ENCODE peak calls at places on chromosome 7, in nine cellular contexts. L is PC-9; B is esophagus muscularis mucosa; Z is DND-41; V is CD4-positive, alpha-beta T cell; X is endothelial cell of umbilical vein; C is naive thymus-derived CD4-positive, alpha-beta T cell; D is left ventricle myocardium inferior; O is K562. M is an unnamed sample. For H3K9me3, the result is how much of the 10 kb centered on the place peaks cover.

GRCh38 chr7:76202666-76203030 is 952 bp downstream of the SRRM3 start:
- DNase-seq in L (no peak), B (no peak), Z (no peak), V (no peak), X (no peak), C (no peak), D (no peak), O (no peak), M (no peak)

GRCh38 chr7:108637049-108637621 is 67.5 kb downstream of the DNAJB9 start:
- DNase-seq in L (no peak), B (no peak), Z (no peak), V (no peak), X (no peak), C (no peak), D (no peak), O (no peak), M (no peak)

GRCh38 chr7:107691713-107692112 is 31.1 kb downstream of the SLC26A4 start:
- DNase-seq in L (no peak), B (peak), Z (no peak), V (no peak), X (peak), C (no peak), D (peak), O (no peak), M (no peak)

GRCh38 chr7:30751696-30752273 is at the start of gene INMT:
- DNase-seq in L (no peak), B (no peak), Z (no peak), V (no peak), X (no peak), C (no peak), D (peak), O (no peak), M (no peak)

GRCh38 chr7:105163718-105164117 is 149.7 kb downstream of the KMT2E start:
- DNase-seq in L (no peak), B (no peak), Z (no peak), V (no peak), X (no peak), C (no peak), D (no peak), O (no peak), M (no peak)

GRCh38 chr7:47574473-47575328 is 7.2 kb downstream of the TNS3 start:
- DNase-seq in L (no peak), B (no peak), Z (no peak), V (no peak), X (no peak), C (no peak), D (no peak), O (no peak), M (no peak)

GRCh38 chr7:148481965-148482626 is 108.5 kb upstream of the C7orf33 start:
- DNase-seq in L (no peak), B (no peak), Z (no peak), V (no peak), X (no peak), C (no peak), D (no peak), O (no peak), M (no peak)

GRCh38 chr7:96414931-96415292 is 93.0 kb upstream of the SLC25A13 start:
- DNase-seq in L (peak), B (no peak), Z (peak), V (no peak), X (peak), C (peak), D (no peak), O (peak), M (no peak)

GRCh38 chr7:90298145-90299038 is 22.7 kb downstream of the FAM237B start:
- DNase-seq in L (peak), B (no peak), Z (no peak), V (no peak), X (peak), C (no peak), D (no peak), O (peak), M (no peak)

GRCh38 chr7:123929107-123929506 is 4.1 kb downstream of the SPAM1 start:
- DNase-seq in L (peak), B (no peak), Z (no peak), V (no peak), X (no peak), C (no peak), D (no peak), O (no peak), M (no peak)

GRCh38 chr7:69739182-69739581 is 140.9 kb downstream of the AUTS2 start:
- DNase-seq in L (no peak), B (no peak), Z (peak), V (no peak), X (no peak), C (no peak), D (no peak), O (no peak), M (no peak)

GRCh38 chr7:155862516-155863257 is 50.4 kb upstream of the SHH start:
- DNase-seq in L (no peak), B (peak), Z (no peak), V (no peak), X (no peak), C (no peak), D (no peak), O (peak), M (no peak)

GRCh38 chr7:12637819-12638592 is 49.4 kb upstream of the ARL4A start:
- DNase-seq in L (no peak), B (no peak), Z (no peak), V (no peak), X (no peak), C (no peak), D (no peak), O (peak), M (no peak)

GRCh38 chr7:87876759-87877234 is 504 bp downstream of the DBF4 start:
- DNase-seq in L (peak), B (peak), Z (peak), V (peak), X (peak), C (peak), D (peak), O (peak), M (peak)

GRCh38 chr7:148856891-148857290 is 27.2 kb downstream of the EZH2 start:
- DNase-seq in L (no peak), B (no peak), Z (no peak), V (no peak), X (no peak), C (no peak), D (no peak), O (no peak), M (no peak)

GRCh38 chr7:94660006-94660405 is 4.1 kb upstream of the SGCE start:
- DNase-seq in L (no peak), B (no peak), Z (no peak), V (no peak), X (peak), C (no peak), D (no peak), O (no peak), M (no peak)

GRCh38 chr7:156998988-156999610 is 11.4 kb downstream of the MNX1 start:
- DNase-seq in L (no peak), B (no peak), Z (no peak), V (no peak), X (no peak), C (no peak), D (no peak), O (peak), M (no peak)

GRCh38 chr7:43572516-43573049 is 10.3 kb upstream of the STK17A start:
- DNase-seq in L (peak), B (peak), Z (peak), V (no peak), X (peak), C (no peak), D (no peak), O (peak), M (no peak)

GRCh38 chr7:134694299-134694698 is 47.6 kb downstream of the BPGM start:
- DNase-seq in L (no peak), B (no peak), Z (no peak), V (no peak), X (no peak), C (no peak), D (no peak), O (peak), M (no peak)

GRCh38 chr7:73521636-73522080 is 435 bp downstream of the BAZ1B start:
- DNase-seq in L (peak), B (peak), Z (no peak), V (no peak), X (no peak), C (no peak), D (peak), O (peak), M (peak)

GRCh38 chr7:57868771-57869483 is 418.9 kb downstream of the ZNF716 start:
- DNase-seq in L (no peak), B (no peak), Z (no peak), V (no peak), X (no peak), C (no peak), D (no peak), O (no peak), M (no peak)

GRCh38 chr7:19020711-19021110 is 96.7 kb downstream of the TWIST1 start:
- DNase-seq in L (no peak), B (no peak), Z (no peak), V (no peak), X (no peak), C (no peak), D (no peak), O (no peak), M (no peak)

GRCh38 chr7:45987521-45988290 is 66.6 kb upstream of the IGFBP3 start:
- DNase-seq in L (no peak), B (peak), Z (no peak), V (no peak), X (no peak), C (no peak), D (no peak), O (no peak), M (no peak)

GRCh38 chr7:24227603-24228359 is 56.2 kb upstream of the NPY start:
- DNase-seq in L (no peak), B (peak), Z (peak), V (peak), X (no peak), C (peak), D (no peak), O (no peak), M (peak)

GRCh38 chr7:19715499-19715898 is 6.7 kb upstream of the POLR1F start:
- DNase-seq in L (no peak), B (no peak), Z (no peak), V (no peak), X (no peak), C (no peak), D (no peak), O (no peak), M (no peak)

GRCh38 chr7:149558149-149558861 is 60.7 kb upstream of the ZNF746 start:
- DNase-seq in L (peak), B (no peak), Z (no peak), V (no peak), X (no peak), C (no peak), D (no peak), O (no peak), M (no peak)

GRCh38 chr7:45873355-45873754 is 473 bp upstream of the CCDC201 start:
- DNase-seq in L (no peak), B (no peak), Z (no peak), V (no peak), X (no peak), C (no peak), D (no peak), O (no peak), M (no peak)

GRCh38 chr7:96177353-96177752 is 144.5 kb downstream of the SLC25A13 start:
- DNase-seq in L (no peak), B (no peak), Z (no peak), V (no peak), X (no peak), C (no peak), D (no peak), O (no peak), M (no peak)

GRCh38 chr7:121406866-121407439 is 10.8 kb upstream of the FAM3C start:
- DNase-seq in L (no peak), B (no peak), Z (no peak), V (no peak), X (no peak), C (no peak), D (no peak), O (no peak), M (no peak)

GRCh38 chr7:42549866-42550485 is 313.0 kb upstream of the GLI3 start:
- DNase-seq in L (no peak), B (no peak), Z (no peak), V (no peak), X (no peak), C (no peak), D (no peak), O (no peak), M (no peak)
- H3K9me3 ChIP-seq in L (under half), B (under half), Z (under half), V (under half), X (under half), C (under half), D (under half), O (under half), M (under half)

DNA sequence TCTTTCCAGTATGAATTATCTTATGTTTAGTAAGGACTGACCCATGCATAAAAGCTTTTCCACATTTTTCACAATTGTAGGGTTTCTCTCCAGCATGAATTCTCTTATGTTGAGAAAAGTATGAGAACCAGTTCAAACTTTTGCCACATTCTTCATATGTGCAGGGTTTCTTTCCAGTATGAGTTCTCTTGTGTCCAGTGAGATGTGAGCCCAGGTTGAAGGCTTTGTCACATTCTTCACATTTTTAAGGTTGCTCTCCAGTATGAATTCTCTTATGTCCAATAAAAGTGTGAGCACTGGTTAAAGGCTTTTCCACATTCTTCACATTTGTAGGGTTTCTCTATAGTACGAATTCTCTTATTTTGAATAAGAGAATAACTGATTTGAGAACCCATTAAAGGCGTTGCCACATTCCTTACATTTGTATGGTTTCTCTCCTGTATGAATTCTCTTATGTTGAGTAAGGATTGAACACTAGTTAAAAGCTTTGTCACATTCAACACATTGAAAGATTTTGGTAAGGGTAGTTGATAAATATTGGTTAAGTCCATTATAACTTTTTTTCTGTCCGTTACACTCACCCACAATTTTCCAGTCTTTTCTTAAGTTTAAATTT is 911.0 kb upstream of the ZNF722 start:
- DNase-seq in L (no peak), B (no peak), Z (no peak), V (no peak), X (no peak), C (no peak), D (no peak), O (no peak), M (no peak)
- H3K9me3 ChIP-seq in L (under half), B (under half), Z (under half), V (under half), X (under half), C (under half), D (under half), O (under half), M (under half)

DNA sequence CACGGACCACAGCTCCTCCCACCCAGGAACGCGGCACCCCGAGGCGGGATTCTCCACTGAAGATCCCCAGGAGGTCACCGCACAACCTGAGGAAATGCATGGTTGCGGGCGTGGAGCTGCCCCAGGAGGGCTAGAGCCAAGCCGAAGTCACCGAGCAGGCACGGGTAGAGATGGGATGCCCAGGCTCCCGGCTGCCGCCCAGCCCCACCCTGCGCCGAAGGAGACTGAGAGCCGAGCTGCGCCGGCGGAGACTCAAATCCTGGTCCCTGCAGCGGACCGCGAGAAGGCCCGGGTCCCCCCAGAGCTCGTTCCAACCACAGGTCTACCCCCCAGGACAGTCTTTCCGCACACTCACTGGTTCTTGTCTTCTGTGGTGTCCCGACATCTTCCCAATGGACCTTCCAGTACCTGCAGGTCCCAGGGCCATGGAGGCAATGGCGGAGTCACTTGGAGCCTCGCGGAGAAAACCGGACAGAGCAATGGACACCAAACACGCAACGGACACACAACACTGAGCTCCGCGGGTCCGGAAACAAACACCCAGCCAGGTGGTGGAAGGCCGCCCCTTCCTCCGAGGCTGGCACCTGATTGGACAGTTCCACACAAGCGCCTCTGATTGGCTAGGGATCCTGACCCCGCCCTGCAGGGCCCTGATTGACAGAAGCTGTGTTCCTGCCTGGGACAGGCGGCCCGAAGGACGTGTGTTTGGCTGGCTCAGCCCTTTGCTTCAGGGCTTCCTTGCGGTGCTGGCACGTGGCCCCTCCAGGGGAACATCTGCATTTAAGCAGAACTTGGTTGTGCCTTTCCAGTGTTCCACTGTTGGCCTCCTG is 331.9 kb upstream of the NUPR2 start:
- DNase-seq in L (no peak), B (no peak), Z (no peak), V (no peak), X (no peak), C (no peak), D (peak), O (peak), M (no peak)
- H3K9me3 ChIP-seq in L (under half), B (under half), Z (under half), V (half or more), X (under half), C (under half), D (half or more), O (under half), M (under half)

DNA sequence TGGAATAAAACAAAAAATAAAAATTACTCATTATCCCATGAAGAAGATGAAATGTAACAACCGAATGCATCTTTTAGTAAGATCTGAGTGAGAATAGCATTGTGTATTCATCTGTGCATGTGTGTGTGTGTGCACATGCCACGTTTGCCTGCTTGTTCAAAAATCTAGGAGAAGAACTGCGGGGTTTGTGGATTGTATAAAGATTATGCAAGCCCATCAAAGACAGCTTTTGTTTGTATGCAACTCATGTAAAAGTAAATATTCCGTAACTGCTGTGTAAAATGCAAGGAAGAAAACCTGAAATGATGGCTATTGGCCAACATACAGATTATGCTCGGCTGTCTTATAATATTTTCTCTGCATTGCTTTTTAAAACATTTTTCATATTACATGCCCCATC is 114.2 kb downstream of the PARP12 start:
- DNase-seq in L (no peak), B (no peak), Z (no peak), V (no peak), X (no peak), C (no peak), D (no peak), O (no peak), M (no peak)
- H3K9me3 ChIP-seq in L (under half), B (under half), Z (under half), V (under half), X (under half), C (under half), D (under half), O (under half), M (under half)

DNA sequence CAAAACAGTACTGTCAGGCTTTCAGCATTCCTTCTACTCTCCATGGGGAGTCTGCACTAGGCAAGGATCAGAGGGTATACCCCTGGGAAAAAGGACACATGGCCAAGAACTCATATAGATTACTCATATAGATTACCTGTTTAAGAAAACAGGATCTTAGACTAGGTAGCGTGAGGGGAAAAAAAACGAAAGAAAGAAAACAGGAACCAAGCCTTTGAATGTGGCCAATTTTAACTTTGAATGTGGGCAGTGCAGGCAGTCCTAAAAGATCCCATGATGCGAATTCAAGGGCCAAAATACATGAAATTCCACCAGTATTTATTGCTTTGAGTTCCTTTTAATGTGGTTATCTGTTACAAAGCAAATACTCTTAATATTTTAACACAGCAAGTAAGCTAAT is 108.6 kb upstream of the TAC1 start:
- DNase-seq in L (no peak), B (no peak), Z (no peak), V (no peak), X (no peak), C (no peak), D (no peak), O (no peak), M (no peak)
- H3K9me3 ChIP-seq in L (under half), B (under half), Z (under half), V (under half), X (under half), C (under half), D (under half), O (under half), M (under half)

DNA sequence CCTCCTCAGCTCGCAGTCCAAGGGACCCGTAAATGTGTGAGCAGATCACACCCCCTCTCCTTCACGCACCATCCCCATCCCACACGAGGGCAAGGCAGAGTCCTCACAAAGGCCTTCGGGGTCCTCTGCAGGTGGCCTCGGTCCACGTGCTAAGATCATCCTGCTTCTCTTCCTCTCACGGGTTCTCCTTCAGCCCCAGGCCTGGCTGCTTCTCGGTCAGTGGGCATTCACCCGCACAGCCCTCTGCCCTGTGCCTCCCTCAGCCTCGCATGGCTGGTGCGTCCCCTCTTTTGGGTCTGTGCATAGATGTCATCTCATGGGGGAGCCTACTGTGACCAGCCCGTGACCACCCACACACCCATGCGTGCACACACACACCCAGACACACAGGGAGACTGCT is 17.3 kb upstream of the FOXL3 start:
- DNase-seq in L (no peak), B (no peak), Z (no peak), V (no peak), X (no peak), C (no peak), D (peak), O (no peak), M (no peak)
- H3K9me3 ChIP-seq in L (under half), B (under half), Z (under half), V (under half), X (under half), C (under half), D (under half), O (under half), M (under half)

GRCh38 chr7:15323545-15323944 is 238.3 kb downstream of the AGMO start:
- DNase-seq in L (no peak), B (no peak), Z (no peak), V (no peak), X (no peak), C (no peak), D (no peak), O (no peak), M (no peak)
- H3K9me3 ChIP-seq in L (under half), B (under half), Z (under half), V (under half), X (under half), C (under half), D (under half), O (under half), M (under half)

GRCh38 chr7:101096331-101096956 is 11.2 kb downstream of the TRIM56 start:
- DNase-seq in L (no peak), B (no peak), Z (no peak), V (no peak), X (no peak), C (no peak), D (no peak), O (peak), M (no peak)
- H3K9me3 ChIP-seq in L (under half), B (under half), Z (under half), V (under half), X (under half), C (under half), D (under half), O (under half), M (under half)

M was measured in T-helper 17 cell.